ENCODE peak calls at places on chromosomes 12 and 14, in four cellular contexts. R is sigmoid colon, W is HepG2, K is transverse colon. A is an unnamed sample.

GRCh38 chr14:99551034-99551922 is 52.7 kb downstream of the CCDC85C start:
- DNase-seq in R (no peak), W (no peak), K (no peak), A (no peak)

GRCh38 chr12:132389526-132390286 is 60.3 kb upstream of the GALNT9 start:
- DNase-seq in W (no peak), R (no peak), K (no peak), A (no peak)

GRCh38 chr14:77140343-77140936 is 1.2 kb downstream of the ZDHHC22 start:
- DNase-seq in W (no peak), K (no peak), R (no peak), A (no peak)

GRCh38 chr14:103232831-103233319 is 101.2 kb upstream of the EIF5 start:
- DNase-seq in K (no peak), W (no peak), R (no peak), A (no peak)

GRCh38 chr12:6570264-6570887 is 2.3 kb upstream of the NOP2 start:
- DNase-seq in R (no peak), K (peak), W (peak), A (no peak)

GRCh38 chr14:41446008-41446407 is 160.7 kb upstream of the LRFN5 start:
- DNase-seq in R (no peak), K (no peak), W (no peak), A (no peak)

GRCh38 chr14:55814873-55815272 is 234.9 kb downstream of the KTN1 start:
- DNase-seq in R (no peak), W (no peak), K (no peak), A (no peak)

GRCh38 chr12:64318605-64319004 is 72.0 kb downstream of the C12orf56 start:
- DNase-seq in K (no peak), R (no peak), W (peak), A (no peak)

GRCh38 chr12:109875572-109876131 is 4.7 kb downstream of the GLTP start:
- DNase-seq in R (no peak), K (peak), W (no peak), A (no peak)

GRCh38 chr14:59275668-59276067 is 87.2 kb downstream of the DAAM1 start:
- DNase-seq in K (no peak), W (peak), R (no peak), A (no peak)

GRCh38 chr12:5102261-5102789 is 58.6 kb downstream of the KCNA5 start:
- DNase-seq in W (no peak), K (no peak), R (no peak), A (no peak)

GRCh38 chr14:75837151-75837787 is 144.5 kb downstream of the TGFB3 start:
- DNase-seq in K (no peak), W (no peak), R (no peak), A (no peak)

GRCh38 chr12:89353188-89353822 is 1.0 kb upstream of the DUSP6 start:
- DNase-seq in K (peak), R (peak), W (peak), A (no peak)

GRCh38 chr12:90295858-90296257 is 587.2 kb upstream of the ATP2B1 start:
- DNase-seq in W (no peak), R (no peak), K (no peak), A (no peak)

GRCh38 chr12:129245769-129246168 is 392.5 kb downstream of the GLT1D1 start:
- DNase-seq in W (no peak), R (no peak), K (no peak), A (no peak)

GRCh38 chr14:100762901-100763300 is 36.2 kb downstream of the DLK1 start:
- DNase-seq in W (no peak), K (no peak), R (peak), A (no peak)

GRCh38 chr14:101927859-101928258 is 36.5 kb upstream of the DYNC1H1 start:
- DNase-seq in K (peak), W (no peak), R (peak), A (peak)

GRCh38 chr14:90455100-90455571 is 58.3 kb downstream of the CALM1 start:
- DNase-seq in K (no peak), W (no peak), R (no peak), A (no peak)

GRCh38 chr12:81930037-81930436 is 170.9 kb upstream of the PPFIA2 start:
- DNase-seq in W (no peak), K (no peak), R (no peak), A (no peak)

GRCh38 chr12:20451759-20452158 is 83.4 kb downstream of the PDE3A start:
- DNase-seq in W (no peak), K (no peak), R (no peak), A (no peak)

GRCh38 chr12:104569348-104570173 is 112.8 kb downstream of the CHST11 start:
- DNase-seq in R (no peak), K (peak), W (no peak), A (no peak)

GRCh38 chr12:49863946-49864816 is 21.3 kb upstream of the BCDIN3D start:
- DNase-seq in R (no peak), K (no peak), W (no peak), A (peak)

GRCh38 chr14:51337520-51337919 is 97.5 kb downstream of the TMX1 start:
- DNase-seq in W (no peak), K (no peak), R (no peak), A (peak)

GRCh38 chr14:35539969-35540368 is 6.0 kb downstream of the INSM2 start:
- DNase-seq in K (no peak), R (no peak), W (no peak), A (no peak)

GRCh38 chr12:66776974-66777373 is 98.1 kb upstream of the GRIP1 start:
- DNase-seq in W (no peak), R (no peak), K (no peak), A (no peak)

GRCh38 chr14:22646570-22647254 is 2.6 kb upstream of the OR6J1 start:
- DNase-seq in R (no peak), K (no peak), W (no peak), A (no peak)

DNA sequence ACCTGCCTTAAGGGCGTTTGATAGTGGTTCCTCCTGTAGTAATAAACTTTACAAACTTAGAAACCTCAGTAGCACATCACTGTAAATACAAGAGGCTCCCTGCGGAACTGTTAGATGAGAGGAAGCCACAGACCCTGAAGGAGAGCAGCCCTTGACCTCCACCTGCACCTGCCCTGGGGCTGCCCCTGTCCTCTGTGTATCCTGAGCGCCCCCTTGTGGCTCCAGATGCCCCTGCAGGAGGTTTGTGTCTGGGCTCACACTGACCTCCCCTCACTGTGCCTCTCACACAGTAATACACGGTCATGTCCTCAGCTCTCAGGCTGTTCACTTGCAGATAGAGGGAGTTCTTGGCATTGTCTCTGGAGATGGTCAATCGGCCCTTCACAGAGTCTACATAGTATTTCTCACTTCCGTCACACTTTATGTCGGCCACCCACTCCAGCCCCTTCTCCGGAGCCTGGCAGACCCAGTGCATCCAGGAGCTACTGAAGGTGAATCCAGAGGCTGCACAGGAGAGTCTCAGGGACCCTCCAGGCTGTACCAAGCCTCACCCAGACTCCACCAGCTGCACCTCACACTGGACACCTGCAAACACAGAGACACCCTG is 1059.8 kb downstream of the TMEM121 start:
- DNase-seq in K (peak), R (no peak), W (peak), A (no peak)
- TF ChIP-seq CTCF in K (peak), R (no peak), W (peak), A (no peak)

DNA sequence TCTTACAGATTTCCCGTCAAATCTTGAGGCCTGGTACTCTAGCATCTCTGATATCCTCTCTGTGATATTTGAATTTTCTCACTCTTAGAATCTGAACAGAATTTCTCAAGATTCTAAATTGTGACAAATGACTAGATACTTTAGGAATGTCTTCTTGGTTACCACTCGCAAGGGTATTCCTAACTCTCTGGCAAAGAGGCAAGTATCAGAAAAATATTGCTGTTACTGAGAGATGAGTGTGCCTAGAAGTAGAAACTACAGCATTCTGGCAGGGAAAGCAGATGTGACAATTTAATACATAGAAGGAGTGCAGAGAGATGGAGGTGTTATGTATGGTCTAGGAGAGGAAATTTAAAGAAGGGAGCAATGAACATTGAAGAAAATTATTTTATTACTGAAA is 467.8 kb downstream of the LRIG3 start:
- DNase-seq in R (no peak), W (no peak), K (no peak), A (no peak)
- TF ChIP-seq EP300 in R (no peak), W (no peak), K (no peak), A (no peak)

DNA sequence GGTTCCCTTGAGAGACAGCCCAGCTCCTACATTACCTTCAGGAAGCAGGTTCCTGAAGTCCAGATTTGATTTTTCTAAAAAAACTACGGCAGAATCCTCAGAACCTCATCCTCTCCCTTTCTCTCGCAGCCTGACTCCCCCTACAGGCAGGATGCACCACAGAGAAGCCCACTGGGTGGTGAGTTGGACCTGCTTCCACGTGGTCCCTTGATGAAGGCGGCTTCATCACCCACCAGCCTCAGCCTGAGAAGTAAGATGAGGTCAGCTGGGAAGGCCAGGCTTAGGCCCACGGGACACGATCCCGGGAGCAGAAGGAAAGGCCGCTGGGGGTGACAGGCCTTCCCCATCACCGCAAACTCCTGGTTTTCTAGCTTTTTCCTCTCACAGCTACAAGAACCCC is 83.0 kb downstream of the ACTN1 start:
- DNase-seq in W (no peak), K (no peak), R (no peak), A (no peak)
- TF ChIP-seq CTCF in W (peak), K (no peak), R (no peak), A (peak)

DNA sequence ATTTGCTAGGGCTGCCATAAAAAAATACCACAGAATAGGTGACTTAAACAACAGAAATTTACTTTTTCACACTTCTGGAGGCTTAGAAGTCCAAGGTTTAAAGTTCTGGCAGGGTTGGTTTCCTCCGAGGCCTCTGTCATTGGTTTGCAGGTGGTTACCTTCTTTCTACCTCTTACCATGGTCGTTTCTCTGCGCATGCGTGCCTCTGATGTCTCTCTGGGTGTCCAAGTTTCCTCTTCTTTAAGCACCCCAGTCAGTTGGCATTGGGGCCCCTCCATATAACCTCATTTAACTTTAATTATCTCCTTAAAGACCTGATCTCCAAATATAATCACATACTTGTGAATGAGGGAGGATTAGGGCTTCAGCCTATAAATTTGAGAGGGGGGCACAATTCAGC is 103.2 kb downstream of the SLC15A5 start:
- DNase-seq in R (no peak), W (no peak), K (no peak), A (no peak)
- TF ChIP-seq EP300 in R (no peak), W (no peak), K (no peak), A (no peak)

DNA sequence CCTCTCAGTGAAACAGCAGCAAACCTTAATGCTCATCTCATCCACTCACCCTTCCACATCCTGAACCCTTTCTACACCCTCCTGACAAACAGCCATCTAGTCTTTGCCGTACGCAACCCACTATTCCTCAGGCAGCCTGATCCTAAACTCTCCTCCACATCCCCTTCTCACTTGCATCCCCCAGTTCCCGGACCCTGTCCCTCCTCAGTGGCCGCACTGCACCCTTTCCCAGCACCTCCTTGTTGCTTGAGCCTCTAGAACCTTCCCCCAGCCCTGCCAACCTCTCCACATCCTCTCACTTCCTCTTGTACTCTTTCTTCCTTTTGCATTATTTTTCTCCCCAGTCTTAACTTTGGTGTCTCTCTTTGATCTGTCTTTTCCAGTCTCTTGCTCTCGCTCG is 42.9 kb downstream of the IQSEC3 start:
- DNase-seq in K (no peak), R (peak), W (no peak), A (no peak)
- TF ChIP-seq CTCF in K (no peak), R (no peak), W (no peak), A (no peak)

GRCh38 chr12:75720807-75721206 is 209.4 kb upstream of the KRR1 start:
- DNase-seq in W (no peak), K (no peak), R (no peak), A (no peak)
- TF ChIP-seq EP300 in W (no peak), K (no peak), R (no peak), A (no peak)

GRCh38 chr12:92145481-92145730 is 240 bp downstream of the BTG1 start:
- DNase-seq in R (no peak), K (no peak), W (no peak), A (no peak)

GRCh38 chr12:92146497-92146828 is 817 bp upstream of the BTG1 start:
- DNase-seq in K (no peak), W (no peak), R (no peak), A (no peak)

GRCh38 chr12:92146865-92147264 is 1.2 kb upstream of the BTG1 start:
- DNase-seq in W (no peak), R (no peak), K (no peak), A (no peak)

GRCh38 chr12:92144631-92145480 is 790 bp downstream of the BTG1 start:
- DNase-seq in K (peak), W (peak), R (peak), A (no peak)

DNA sequence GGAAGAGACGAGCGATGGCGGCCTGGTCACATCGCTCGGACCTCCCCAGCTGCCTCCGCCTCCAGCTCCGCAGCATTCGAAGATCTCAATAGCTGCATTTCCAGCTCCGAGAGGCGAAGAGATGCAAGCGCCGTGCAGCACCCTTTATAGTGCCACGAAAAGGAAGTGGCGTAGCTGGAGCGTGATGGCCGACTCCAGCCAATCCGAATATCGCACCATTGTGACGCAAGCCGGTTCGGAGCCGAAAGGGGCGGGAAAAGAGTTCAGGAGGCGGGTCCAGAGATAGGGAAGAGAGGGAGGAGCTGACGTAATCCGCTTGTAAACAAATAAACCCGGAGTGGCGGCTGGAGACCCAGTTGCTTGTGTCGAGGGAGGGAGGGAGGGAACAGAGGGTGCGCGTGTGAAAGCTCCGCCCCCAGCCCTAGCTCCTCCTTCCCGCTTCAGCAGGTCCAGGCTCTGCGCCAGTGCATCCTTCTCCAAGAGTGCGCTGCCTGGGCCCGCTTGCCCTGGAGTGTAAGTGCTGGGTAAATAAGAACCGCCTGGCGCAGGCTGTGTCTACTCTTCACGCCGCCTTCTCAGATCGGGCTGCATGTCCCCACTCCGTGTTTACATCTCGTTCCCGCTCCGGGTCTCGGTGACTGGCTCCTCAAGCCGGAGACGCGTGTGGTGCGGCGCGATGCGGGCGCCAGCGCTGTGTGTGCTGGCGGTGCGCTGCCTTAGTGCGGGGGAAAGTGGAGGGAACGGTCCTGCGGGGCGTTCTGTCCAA is at the start of gene BTG1:
- DNase-seq in W (peak), K (peak), R (peak), A (peak)
- TF ChIP-seq CTCF in W (peak), K (no peak), R (no peak), A (no peak)